ENCODE peak calls at places on chromosomes 6 and 20, in six cellular contexts. L, Y, W, R, Q and A are unnamed samples.

GRCh38 chr6:137056121-137056880 is 11.5 kb upstream of the IL20RA start:
- DNase-seq in L (no peak), Y (no peak), W (peak; percentile 62), R (no peak), Q (no peak), A (peak; percentile 88)

GRCh38 chr6:72922401-72922800 is 300.5 kb downstream of the KCNQ5 start:
- DNase-seq in L (peak; percentile 9), Y (no peak), W (no peak), R (no peak), Q (no peak), A (no peak)

GRCh38 chr20:22775671-22776139 is 191.3 kb upstream of the FOXA2 start:
- DNase-seq in L (peak; percentile 36), Y (no peak), W (peak; percentile 21), R (no peak), Q (no peak), A (peak; percentile 96)

GRCh38 chr6:148523551-148523950 is 180.9 kb downstream of the SASH1 start:
- DNase-seq in L (peak; percentile 47), Y (no peak), W (no peak), R (no peak), Q (no peak), A (no peak)

GRCh38 chr20:40519928-40520327 is 169.1 kb downstream of the MAFB start:
- DNase-seq in L (no peak), Y (no peak), W (no peak), R (no peak), Q (no peak), A (no peak)

GRCh38 chr20:14785065-14785743 is 447.8 kb upstream of the FLRT3 start:
- DNase-seq in L (no peak), Y (no peak), W (no peak), R (no peak), Q (no peak), A (no peak)

GRCh38 chr6:158938811-158939254 is 61.2 kb downstream of the RSPH3 start:
- DNase-seq in L (peak; percentile 73), Y (peak; percentile 20), W (peak; percentile 24), R (no peak), Q (no peak), A (no peak)

GRCh38 chr6:69867075-69867911 is 937 bp downstream of the COL19A1 start:
- DNase-seq in L (peak; percentile 66), Y (peak; percentile 90), W (no peak), R (peak; percentile 82), Q (peak; percentile 74), A (peak; percentile 5)

GRCh38 chr6:7561153-7561964 is 19.9 kb downstream of the DSP start:
- DNase-seq in L (peak; percentile 51), Y (no peak), W (no peak), R (no peak), Q (no peak), A (peak; percentile 66)

GRCh38 chr6:120916844-120917243 is 417.4 kb downstream of the TBC1D32 start:
- DNase-seq in L (no peak), Y (no peak), W (no peak), R (no peak), Q (no peak), A (no peak)

GRCh38 chr6:40932366-40932765 is 106.7 kb downstream of the UNC5CL start:
- DNase-seq in L (peak; percentile 72), Y (no peak), W (no peak), R (no peak), Q (no peak), A (no peak)

GRCh38 chr20:46483879-46484278 is 29.5 kb downstream of the ZNF334 start:
- DNase-seq in L (no peak), Y (no peak), W (no peak), R (no peak), Q (no peak), A (no peak)

GRCh38 chr6:11497881-11498280 is 39.7 kb upstream of the TMEM170B start:
- DNase-seq in L (peak; percentile 3), Y (no peak), W (no peak), R (no peak), Q (no peak), A (no peak)

GRCh38 chr6:11493979-11494378 is 43.6 kb upstream of the TMEM170B start:
- DNase-seq in L (peak; percentile 38), Y (no peak), W (no peak), R (no peak), Q (no peak), A (no peak)

GRCh38 chr6:11496152-11497060 is 41.1 kb upstream of the TMEM170B start:
- DNase-seq in L (peak; percentile 86), Y (peak; percentile 74), W (peak; percentile 74), R (peak; percentile 70), Q (peak; percentile 72), A (peak; percentile 87)

GRCh38 chr6:11494786-11495564 is 42.6 kb upstream of the TMEM170B start:
- DNase-seq in L (peak; percentile 5), Y (no peak), W (no peak), R (no peak), Q (no peak), A (no peak)

DNA sequence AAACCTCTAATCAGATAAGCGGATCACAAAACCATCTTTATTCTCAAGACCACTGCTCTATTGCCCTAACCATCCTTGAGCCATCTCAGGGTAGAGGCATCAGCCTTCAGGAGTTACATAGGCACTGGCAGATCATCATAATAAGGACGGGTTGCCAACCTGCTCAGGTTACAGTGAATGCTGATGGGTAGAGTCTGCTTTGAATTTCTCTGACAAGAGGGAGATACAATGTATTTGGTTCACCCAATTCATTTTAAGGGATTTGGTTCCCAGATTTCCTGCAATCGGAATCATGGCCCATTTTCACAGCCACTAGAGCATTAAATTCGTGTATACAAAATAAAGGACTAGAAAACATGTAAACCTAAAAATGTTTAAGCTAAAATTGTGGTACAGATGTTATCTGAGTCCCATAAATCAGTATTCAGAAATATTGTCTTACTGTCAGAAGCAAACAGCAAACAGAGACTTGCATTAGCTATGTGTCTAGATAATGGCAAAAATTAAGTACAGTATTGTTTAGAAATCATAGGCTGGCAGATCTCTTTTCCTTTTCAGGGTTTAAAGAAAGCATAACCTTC is 41.9 kb upstream of the TMEM170B start:
- DNase-seq in L (no peak), Y (no peak), W (no peak), R (no peak), Q (no peak), A (peak; percentile 21)
- H3K9ac ChIP-seq in L (no peak overlapping the region), Y (no peak overlapping the region), W (no peak overlapping the region), R (peak overlapping the region; percentile 48), Q (no peak overlapping the region), A (peak overlapping the region; percentile 34)

GRCh38 chr20:62354811-62355341 is 12.2 kb downstream of the LAMA5 start:
- DNase-seq in L (no peak), Y (no peak), W (no peak), R (no peak), Q (no peak), A (no peak)

GRCh38 chr20:62356948-62357667 is 10.0 kb downstream of the LAMA5 start:
- DNase-seq in L (peak; percentile 90), Y (no peak), W (no peak), R (peak; percentile 66), Q (no peak), A (peak; percentile 82)

GRCh38 chr20:62354031-62354808 is 12.9 kb downstream of the LAMA5 start:
- DNase-seq in L (no peak), Y (no peak), W (no peak), R (peak; percentile 59), Q (no peak), A (no peak)

GRCh38 chr20:62356143-62356947 is 10.8 kb downstream of the LAMA5 start:
- DNase-seq in L (no peak), Y (no peak), W (no peak), R (peak; percentile 72), Q (no peak), A (no peak)

DNA sequence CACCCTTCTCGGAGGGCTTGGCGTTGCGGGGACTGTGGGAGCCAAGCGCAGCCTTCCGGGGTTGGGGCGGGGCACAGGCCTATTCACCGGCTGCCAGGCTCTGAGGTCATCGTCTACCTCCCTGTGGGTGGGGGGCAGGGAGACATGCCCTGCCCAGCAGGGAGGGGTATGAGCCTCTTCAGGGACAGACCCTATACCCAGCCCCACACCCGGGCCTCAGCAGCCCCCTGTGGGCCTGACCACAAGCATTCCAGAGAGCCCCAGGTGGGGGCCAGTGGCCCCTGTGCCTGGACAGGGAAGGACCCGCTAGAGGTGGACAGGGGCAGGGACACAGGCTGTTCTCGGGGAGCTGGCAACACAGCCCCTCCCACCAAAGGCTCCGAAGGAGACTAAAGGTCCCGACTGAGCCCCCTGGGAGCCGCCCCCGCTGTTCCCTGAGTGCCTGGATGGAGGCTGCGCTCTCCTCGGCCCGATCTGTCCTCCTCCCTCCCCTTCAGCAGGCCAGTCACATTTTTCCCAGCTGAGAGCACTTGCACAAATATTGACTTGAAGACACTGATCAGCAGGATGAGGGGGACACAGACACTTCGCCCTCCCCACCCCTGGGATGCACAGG is 11.5 kb downstream of the LAMA5 start:
- DNase-seq in L (peak; percentile 71), Y (peak; percentile 43), W (no peak), R (no peak), Q (no peak), A (peak; percentile 57)
- TF ChIP-seq EZH2phosphoT487 in L (no peak), Y (no peak), W (no peak), R (no peak), Q (no peak), A (no peak)

GRCh38 chr6:115001726-115002436 is 659.1 kb upstream of the HS3ST5 start:
- DNase-seq in L (no peak), Y (no peak), W (no peak), R (no peak), Q (peak; percentile 24), A (peak; percentile 4)

GRCh38 chr6:115004204-115004603 is 661.4 kb upstream of the HS3ST5 start:
- DNase-seq in L (no peak), Y (no peak), W (no peak), R (no peak), Q (no peak), A (peak; percentile 4)

GRCh38 chr6:115000736-115001135 is 657.9 kb upstream of the HS3ST5 start:
- DNase-seq in L (no peak), Y (no peak), W (no peak), R (no peak), Q (no peak), A (peak; percentile 38)

DNA sequence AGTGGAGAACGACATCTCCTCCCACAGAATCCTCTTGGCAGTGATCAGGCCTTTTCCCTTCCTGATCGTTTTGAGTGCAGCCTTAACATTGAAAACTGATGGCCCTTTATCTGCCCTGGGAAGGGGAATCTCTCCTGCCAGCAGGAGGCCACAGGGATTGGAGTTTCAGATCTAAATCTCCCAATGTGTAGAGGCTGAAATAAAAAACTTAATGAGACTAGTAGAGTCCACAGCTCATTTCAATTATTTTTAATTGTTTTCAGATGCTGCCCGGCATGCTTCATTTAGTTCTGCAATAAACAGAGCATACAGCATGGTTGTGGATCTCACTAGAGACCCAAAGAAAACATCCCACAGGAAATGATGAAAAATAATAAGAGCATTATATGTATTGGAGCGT is 662.2 kb upstream of the HS3ST5 start:
- DNase-seq in L (no peak), Y (peak; percentile 2), W (no peak), R (peak; percentile 44), Q (no peak), A (no peak)
- H2AFZ ChIP-seq in L (no peak overlapping the region), Y (no peak overlapping the region), W (no peak overlapping the region), R (no peak overlapping the region), Q (no peak overlapping the region), A (no peak overlapping the region)

GRCh38 chr6:167996424-167997199 is 859 bp upstream of the KIF25 start:
- DNase-seq in L (no peak), Y (peak; percentile 34), W (no peak), R (peak; percentile 74), Q (no peak), A (no peak)

GRCh38 chr6:167993169-167993568 is 4.3 kb upstream of the KIF25 start:
- DNase-seq in L (no peak), Y (no peak), W (no peak), R (no peak), Q (no peak), A (no peak)

GRCh38 chr6:167995731-167996151 is 1.7 kb upstream of the KIF25 start:
- DNase-seq in L (no peak), Y (no peak), W (no peak), R (no peak), Q (no peak), A (no peak)

GRCh38 chr6:167993831-167994230 is 3.6 kb upstream of the KIF25 start:
- DNase-seq in L (no peak), Y (no peak), W (no peak), R (no peak), Q (no peak), A (no peak)

GRCh38 chr6:167995302-167995701 is 2.2 kb upstream of the KIF25 start:
- DNase-seq in L (no peak), Y (no peak), W (no peak), R (no peak), Q (no peak), A (no peak)
- H3K9ac ChIP-seq in L (no peak overlapping the region), Y (no peak overlapping the region), W (no peak overlapping the region), R (no peak overlapping the region), Q (no peak overlapping the region), A (no peak overlapping the region)